ENCODE peak calls at places on chromosomes 2 and 18, in ten cellular contexts. T, L, K, F, A, N, J, H, S and Q are unnamed samples. For H3K4me1, the result is how much of the 10 kb centered on the place peaks cover.

GRCh38 chr18:66638856-66639621 is 35.1 kb upstream of the CDH19 start:
- DNase-seq in K (no peak), H (no peak), T (no peak), J (no peak), A (no peak), F (no peak), N (no peak), S (no peak), L (no peak), Q (no peak)

GRCh38 chr18:78873916-78874505 is 105.6 kb upstream of the SALL3 start:
- DNase-seq in S (no peak), K (no peak), A (no peak), H (no peak), F (no peak), T (no peak), L (no peak), J (peak), N (no peak), Q (no peak)

GRCh38 chr2:55954306-55955035 is 30.9 kb upstream of the EFEMP1 start:
- DNase-seq in H (no peak), K (no peak), L (no peak), F (no peak), S (no peak), A (no peak), N (no peak), J (peak), T (no peak), Q (no peak)

GRCh38 chr2:202032841-202033316 is 776 bp upstream of the FZD7 start:
- DNase-seq in K (peak), F (peak), J (peak), T (peak), A (no peak), L (peak), N (no peak), H (peak), S (peak), Q (peak)

GRCh38 chr2:75792146-75792545 is 81.4 kb upstream of the GCFC2 start:
- DNase-seq in K (no peak), N (no peak), H (no peak), F (no peak), L (no peak), A (no peak), S (no peak), J (no peak), T (no peak), Q (no peak)

GRCh38 chr2:204678031-204678430 is 132.8 kb downstream of the PARD3B start:
- DNase-seq in F (peak), J (no peak), A (no peak), L (no peak), H (no peak), K (no peak), S (no peak), N (no peak), T (no peak), Q (no peak)

GRCh38 chr2:107542314-107542740 is 284.4 kb upstream of the RGPD4 start:
- DNase-seq in T (no peak), K (no peak), J (no peak), A (no peak), L (no peak), H (no peak), S (peak), F (no peak), N (no peak), Q (no peak)

GRCh38 chr2:222468338-222468737 is 44.0 kb downstream of the SGPP2 start:
- DNase-seq in T (no peak), S (no peak), J (no peak), K (no peak), A (no peak), N (no peak), L (no peak), H (peak), F (no peak), Q (no peak)

GRCh38 chr2:175726213-175726612 is 275.9 kb downstream of the LNPK start:
- DNase-seq in T (no peak), F (no peak), K (no peak), L (no peak), H (no peak), S (no peak), J (peak), A (no peak), N (no peak), Q (no peak)

GRCh38 chr2:191629001-191629453 is 48.9 kb upstream of the NABP1 start:
- DNase-seq in S (no peak), T (no peak), K (no peak), N (no peak), F (no peak), L (no peak), A (no peak), H (no peak), J (no peak), Q (no peak)

GRCh38 chr2:14759086-14759485 is 126.6 kb downstream of the LRATD1 start:
- DNase-seq in S (no peak), J (no peak), K (no peak), T (no peak), N (no peak), F (no peak), A (no peak), L (no peak), H (no peak), Q (no peak)

GRCh38 chr2:146388757-146389156 is 1456.1 kb upstream of the ACVR2A start:
- DNase-seq in S (no peak), T (no peak), J (no peak), A (no peak), L (no peak), K (no peak), N (no peak), F (no peak), H (no peak), Q (no peak)

GRCh38 chr2:95270541-95271081 is 3.6 kb upstream of the PROM2 start:
- DNase-seq in L (no peak), H (no peak), S (no peak), K (no peak), T (no peak), A (peak), J (no peak), F (peak), N (no peak), Q (peak)

GRCh38 chr2:218010838-218011616 is 8.2 kb upstream of the TNS1 start:
- DNase-seq in L (no peak), T (no peak), H (no peak), K (no peak), F (no peak), A (no peak), S (no peak), J (no peak), N (no peak), Q (no peak)

GRCh38 chr2:218621007-218621406 is 13.3 kb downstream of the PLCD4 start:
- DNase-seq in T (no peak), F (no peak), N (no peak), L (no peak), J (no peak), A (no peak), S (no peak), H (no peak), K (no peak), Q (no peak)

GRCh38 chr2:207775471-207775870 is 5.8 kb upstream of the FZD5 start:
- DNase-seq in F (no peak), H (no peak), S (no peak), N (no peak), L (no peak), T (no peak), K (no peak), J (no peak), A (peak), Q (no peak)

GRCh38 chr18:55384551-55385275 is 203.3 kb downstream of the TCF4 start:
- DNase-seq in N (no peak), J (peak), L (no peak), S (no peak), A (no peak), T (no peak), F (no peak), K (peak), H (no peak), Q (peak)

GRCh38 chr18:48308027-48308635 is 101.1 kb downstream of the ZBTB7C start:
- DNase-seq in S (peak), F (peak), H (no peak), T (no peak), N (no peak), L (peak), J (no peak), K (peak), A (no peak), Q (no peak)

GRCh38 chr2:166458682-166459081 is 35.4 kb downstream of the SCN7A start:
- DNase-seq in F (no peak), S (no peak), N (no peak), K (no peak), L (no peak), H (no peak), A (no peak), T (no peak), J (no peak), Q (no peak)

GRCh38 chr2:95269036-95269680 is 5.1 kb upstream of the PROM2 start:
- DNase-seq in T (no peak), K (no peak), S (no peak), H (no peak), L (no peak), J (no peak), A (no peak), F (peak), N (no peak), Q (no peak)

GRCh38 chr2:120520929-120521912 is 175.3 kb downstream of the INHBB start:
- DNase-seq in J (peak), S (no peak), L (peak), F (peak), T (peak), K (peak), A (no peak), N (no peak), H (no peak), Q (no peak)

GRCh38 chr2:151410485-151410833 is 757 bp downstream of the RIF1 start:
- DNase-seq in K (no peak), T (peak), S (no peak), L (no peak), J (peak), N (no peak), H (peak), A (no peak), F (no peak), Q (peak)

GRCh38 chr2:213232649-213233437 is 51.4 kb upstream of the SPAG16 start:
- DNase-seq in T (no peak), L (no peak), H (no peak), F (peak), J (peak), K (no peak), N (no peak), A (no peak), S (no peak), Q (peak)

GRCh38 chr2:54610700-54611099 is 112.8 kb upstream of the EML6 start:
- DNase-seq in K (no peak), F (no peak), S (no peak), N (no peak), J (peak), A (no peak), T (no peak), H (no peak), L (no peak), Q (no peak)

GRCh38 chr18:9539938-9540337 is 64.6 kb downstream of the RALBP1 start:
- DNase-seq in H (no peak), T (no peak), K (no peak), L (no peak), S (no peak), A (no peak), F (no peak), N (no peak), J (no peak), Q (no peak)

GRCh38 chr18:42298744-42299685 is 344.0 kb downstream of the PIK3C3 start:
- DNase-seq in N (no peak), F (peak), A (peak), K (peak), T (peak), S (peak), H (peak), L (peak), J (peak), Q (peak)

GRCh38 chr2:190781604-190782198 is 98.9 kb upstream of the GLS start:
- DNase-seq in N (no peak), L (peak), T (peak), K (peak), S (peak), H (no peak), A (peak), F (no peak), J (peak), Q (no peak)

GRCh38 chr18:48100712-48101165 is 170.3 kb upstream of the SMAD2 start:
- DNase-seq in F (no peak), N (no peak), T (no peak), L (no peak), K (no peak), S (no peak), J (no peak), H (no peak), A (no peak), Q (no peak)

GRCh38 chr18:24514439-24514838 is 54.0 kb downstream of the HRH4 start:
- DNase-seq in F (no peak), N (no peak), A (no peak), T (peak), H (no peak), J (peak), S (no peak), L (peak), K (no peak), Q (no peak)

GRCh38 chr2:67445652-67446268 is 48.6 kb downstream of the ETAA1 start:
- DNase-seq in A (no peak), T (no peak), L (no peak), N (no peak), J (peak), H (no peak), K (no peak), S (no peak), F (no peak), Q (no peak)

GRCh38 chr2:225282858-225283693 is 116.4 kb upstream of the NYAP2 start:
- DNase-seq in H (no peak), K (no peak), L (peak), T (peak), N (no peak), A (no peak), F (no peak), S (no peak), J (peak), Q (peak)

GRCh38 chr2:67626656-67627055 is 229.5 kb downstream of the ETAA1 start:
- DNase-seq in L (no peak), A (no peak), J (peak), S (no peak), K (no peak), H (no peak), T (no peak), F (no peak), N (no peak), Q (no peak)

GRCh38 chr2:179991344-179991743 is 15.8 kb downstream of the CWC22 start:
- DNase-seq in H (no peak), S (no peak), K (no peak), L (no peak), N (no peak), J (no peak), T (no peak), A (no peak), F (no peak), Q (no peak)

DNA sequence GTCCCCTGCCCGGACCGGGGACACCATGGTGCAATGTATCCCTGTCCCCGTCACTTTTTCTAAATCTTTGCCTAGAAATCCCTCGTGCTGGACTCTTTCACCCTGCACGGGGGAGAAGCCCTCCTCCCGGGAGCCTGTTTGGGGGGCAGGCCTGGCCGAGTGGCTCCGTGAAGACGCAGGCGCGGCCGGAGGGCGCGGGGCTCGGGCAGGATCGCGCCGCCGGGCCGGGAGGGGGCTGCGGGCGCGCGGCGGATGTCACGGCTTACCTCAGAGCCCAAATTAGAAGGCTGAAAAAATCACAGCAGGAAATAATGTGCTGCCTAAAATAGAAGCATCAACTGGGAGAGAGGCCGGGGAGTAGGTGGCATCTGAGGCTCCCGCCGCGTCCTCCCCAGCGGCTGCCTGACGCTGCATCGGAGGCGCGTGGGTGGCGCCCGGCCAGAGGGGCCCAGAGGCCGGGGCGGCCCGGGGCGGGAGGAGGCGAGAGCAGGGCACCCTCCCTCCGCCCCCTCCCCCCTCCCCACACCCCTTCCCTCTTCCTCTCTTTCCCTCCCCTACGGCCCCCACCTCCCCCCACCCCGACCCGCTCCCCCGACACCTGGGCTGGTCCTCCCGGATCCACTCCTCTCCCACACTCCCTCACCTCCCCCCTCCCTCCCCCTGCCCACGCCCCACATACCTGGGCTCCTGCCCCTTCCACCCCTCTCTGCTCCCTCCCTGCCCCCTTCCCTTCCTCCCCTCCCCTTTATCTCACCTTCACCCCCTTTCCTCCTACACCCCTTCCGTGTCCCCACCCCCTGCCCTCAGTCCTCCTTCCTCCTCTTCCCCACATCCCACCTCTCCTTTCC is 51.9 kb downstream of the SLC4A1AP start:
- DNase-seq in N (no peak), H (peak), A (no peak), T (no peak), L (no peak), J (peak), K (no peak), S (no peak), F (no peak), Q (no peak)
- TF ChIP-seq POLR2A in N (no peak), H (peak), A (no peak), T (peak), L (no peak), J (peak), K (no peak), S (no peak), F (no peak), Q (no peak)

DNA sequence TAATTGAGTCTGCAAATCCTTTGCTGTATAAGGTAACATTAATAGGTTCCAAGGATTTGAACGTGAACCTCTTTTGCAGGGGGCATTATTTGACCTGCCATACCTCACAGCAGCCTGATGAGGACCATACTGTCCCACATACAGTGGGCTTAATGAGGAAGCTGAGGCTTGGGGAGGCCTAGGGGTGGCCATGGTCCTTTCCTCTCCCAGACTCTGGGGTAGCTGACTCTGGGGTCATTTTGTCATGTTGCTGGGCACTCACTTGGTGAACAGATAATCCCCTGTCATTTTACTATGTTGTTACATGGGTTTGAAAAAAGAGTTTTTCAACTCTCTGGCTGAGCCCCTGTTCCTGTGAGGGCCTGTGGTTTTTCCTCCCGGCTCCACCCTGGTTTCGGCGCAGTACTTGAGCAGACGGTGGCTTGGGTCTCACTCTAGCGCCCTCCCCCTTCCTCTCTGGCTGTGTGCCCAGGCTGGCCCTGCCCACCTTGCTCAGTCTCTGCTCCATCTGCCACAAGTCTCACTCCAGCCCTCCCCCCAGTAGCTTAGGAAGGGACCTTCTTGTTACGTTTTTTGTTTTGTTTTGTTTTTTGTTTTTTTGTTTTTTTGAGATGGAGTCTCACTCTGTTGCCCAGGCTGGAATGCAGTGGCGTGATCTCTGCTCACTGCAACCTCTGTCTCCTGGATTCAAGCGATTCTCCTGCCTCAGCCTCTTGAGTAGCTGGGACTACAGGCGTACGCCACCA is 21.0 kb downstream of the INPP4A start:
- DNase-seq in S (peak), H (peak), K (peak), T (no peak), A (peak), L (no peak), F (peak), N (no peak), J (peak), Q (peak)
- H3K4me1 ChIP-seq in S (half or more), H (under half), K (under half), T (under half), A (under half), L (under half), F (half or more), N (under half), J (under half), Q (under half)

DNA sequence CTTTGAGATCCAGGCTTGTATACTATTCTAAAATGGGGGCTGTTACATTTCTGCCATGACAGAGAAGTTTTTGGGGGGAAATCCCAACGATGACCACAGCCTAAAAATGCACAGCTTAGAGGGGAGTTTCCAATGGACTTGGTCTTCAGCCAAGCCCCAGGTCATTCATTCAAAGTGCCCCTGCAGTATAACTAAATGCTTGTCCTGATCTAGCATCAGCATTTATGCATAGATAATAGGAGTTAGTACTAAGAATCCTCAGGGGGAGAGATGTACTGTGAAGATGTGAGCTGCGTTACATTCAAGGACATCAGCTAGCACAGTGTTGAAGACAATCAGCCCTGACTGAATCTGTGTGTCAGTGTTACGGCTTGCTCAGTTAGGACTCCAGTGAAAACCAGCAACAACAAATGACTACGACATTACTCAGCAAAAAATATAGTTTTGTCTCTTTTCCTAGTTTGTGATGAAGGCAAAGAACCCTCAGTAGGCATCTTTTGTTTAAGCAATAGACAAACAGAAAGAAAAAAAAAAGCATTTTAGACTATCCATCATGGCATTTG is 160.9 kb downstream of the ZEB2 start:
- DNase-seq in S (no peak), K (no peak), L (no peak), A (no peak), J (peak), N (no peak), H (no peak), F (no peak), T (no peak), Q (no peak)
- TF ChIP-seq POLR2A in S (no peak), K (no peak), L (no peak), A (no peak), J (no peak), N (no peak), H (no peak), F (no peak), T (no peak), Q (no peak)

DNA sequence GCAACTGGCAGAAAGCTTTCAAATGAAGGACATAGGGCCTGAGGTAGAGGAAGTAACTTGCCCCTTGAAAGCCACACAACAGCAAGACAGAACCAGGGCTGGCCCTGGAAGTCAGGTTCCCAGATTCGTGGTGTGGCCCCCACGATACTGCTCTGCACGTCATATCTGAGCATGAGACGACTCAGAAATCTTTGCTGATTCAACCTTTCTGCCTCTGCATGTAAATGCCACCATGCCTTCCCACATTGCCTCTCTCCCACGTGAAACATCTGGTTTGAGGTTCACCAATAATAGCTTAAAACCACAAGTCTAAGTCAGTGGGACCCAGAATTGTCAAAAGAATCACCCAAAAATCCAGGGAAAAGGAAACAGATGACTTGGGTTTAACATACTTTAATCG is 214.0 kb upstream of the TRIB2 start:
- DNase-seq in H (no peak), F (no peak), L (no peak), K (no peak), J (peak), N (no peak), T (no peak), S (no peak), A (no peak), Q (no peak)
- H3K4me1 ChIP-seq in H (under half), F (half or more), L (under half), K (under half), J (under half), N (under half), T (under half), S (under half), A (under half), Q (under half)